ENCODE peak calls at places on chromosomes 7 and 10, in six cellular contexts. U is heart right ventricle, T is upper lobe of right lung, N is DND-41, W is IMR-90, Y is psoas muscle. I is an unnamed sample. For H3K36me3, the result is how much of the 10 kb centered on the place peaks cover.

GRCh38 chr10:14583252-14583651 is 191.4 kb downstream of the FAM107B start:
- DNase-seq in U (no peak), T (no peak), N (no peak), W (no peak), Y (no peak), I (no peak)

GRCh38 chr7:99392659-99393362 is 15.6 kb downstream of the PDAP1 start:
- DNase-seq in U (peak), T (peak), N (no peak), W (no peak), Y (peak), I (peak)

GRCh38 chr10:20890009-20890408 is 7.1 kb downstream of the NEBL start:
- DNase-seq in U (no peak), T (no peak), N (no peak), W (no peak), Y (no peak), I (peak)

GRCh38 chr10:102402512-102402896 is 7.0 kb downstream of the NFKB2 start:
- DNase-seq in U (no peak), T (no peak), N (no peak), W (no peak), Y (no peak), I (no peak)

GRCh38 chr10:88066319-88066718 is 202.9 kb downstream of the PTEN start:
- DNase-seq in U (no peak), T (no peak), N (no peak), W (no peak), Y (no peak), I (no peak)

GRCh38 chr7:27241189-27242045 is 1.2 kb upstream of the EVX1 start:
- DNase-seq in U (no peak), T (peak), N (no peak), W (no peak), Y (no peak), I (no peak)

GRCh38 chr10:69895759-69896158 is 94.1 kb downstream of the COL13A1 start:
- DNase-seq in U (no peak), T (no peak), N (no peak), W (peak), Y (no peak), I (no peak)

GRCh38 chr10:98295401-98295811 is 27.4 kb upstream of the LOXL4 start:
- DNase-seq in U (no peak), T (no peak), N (no peak), W (no peak), Y (no peak), I (no peak)

GRCh38 chr7:114922151-114922651 is 307 bp downstream of the MDFIC start:
- DNase-seq in U (peak), T (peak), N (peak), W (peak), Y (peak), I (peak)

GRCh38 chr10:74977913-74978847 is 133.3 kb upstream of the SAMD8 start:
- DNase-seq in U (no peak), T (no peak), N (peak), W (no peak), Y (no peak), I (no peak)

GRCh38 chr10:13690281-13690825 is 103.6 kb downstream of the PRPF18 start:
- DNase-seq in U (no peak), T (peak), N (no peak), W (no peak), Y (no peak), I (no peak)

GRCh38 chr10:62732841-62733653 is 71.5 kb upstream of the ADO start:
- DNase-seq in U (no peak), T (no peak), N (no peak), W (peak), Y (no peak), I (no peak)

GRCh38 chr7:143490719-143491306 is 13.1 kb downstream of the TAS2R41 start:
- DNase-seq in U (no peak), T (no peak), N (no peak), W (no peak), Y (no peak), I (peak)

GRCh38 chr10:45420453-45421192 is 46.6 kb downstream of the ALOX5 start:
- DNase-seq in U (peak), T (peak), N (peak), W (peak), Y (peak), I (peak)

GRCh38 chr10:106189254-106189653 is 975.3 kb downstream of the SORCS1 start:
- DNase-seq in U (no peak), T (no peak), N (peak), W (no peak), Y (no peak), I (peak)

DNA sequence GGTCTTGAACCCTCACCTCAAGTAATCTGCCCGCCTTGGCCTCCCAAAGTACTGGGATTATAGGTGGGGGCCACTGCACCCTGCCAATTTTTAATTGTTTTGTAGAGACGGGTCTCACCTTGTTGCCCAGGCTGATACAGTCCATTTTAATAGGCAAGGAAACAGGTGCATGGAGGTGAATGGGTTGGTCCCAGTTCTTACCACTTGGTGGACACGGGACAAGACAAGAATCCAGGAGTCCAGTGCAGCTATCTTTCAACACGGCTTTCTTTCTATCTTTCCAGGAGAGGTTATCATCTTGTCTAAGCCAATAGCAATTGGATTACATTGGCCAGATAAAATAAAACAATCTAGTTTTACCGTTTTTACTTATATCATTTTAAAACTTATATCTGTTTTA is 23.8 kb downstream of the TCF7L2 start:
- DNase-seq in U (no peak), T (no peak), N (no peak), W (no peak), Y (no peak), I (no peak)
- H3K36me3 ChIP-seq in U (under half), T (under half), N (under half), W (under half), Y (under half), I (under half)

DNA sequence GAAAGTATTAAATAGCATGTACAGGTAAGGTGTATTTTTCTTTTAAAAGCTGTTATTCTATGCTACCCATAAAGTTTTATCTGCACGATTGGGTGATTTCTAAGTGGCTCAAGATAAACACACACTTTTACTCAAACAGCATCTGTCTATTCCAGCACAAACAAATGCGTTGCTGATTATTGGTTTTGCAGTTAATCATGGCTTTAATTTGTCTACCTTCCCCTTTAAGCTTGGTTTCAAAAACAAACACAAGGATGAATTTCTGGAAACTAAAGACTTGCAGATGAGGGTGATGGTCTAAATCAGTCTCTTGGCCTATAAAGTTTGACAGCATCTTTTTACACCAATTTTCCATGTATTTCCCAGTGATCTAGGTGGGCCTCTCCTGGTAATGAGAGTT is 94.2 kb downstream of the NRP1 start:
- DNase-seq in U (no peak), T (no peak), N (no peak), W (no peak), Y (no peak), I (no peak)
- H3K27ac ChIP-seq in U (no peak), T (no peak), N (no peak), W (no peak), Y (no peak), I (no peak)

DNA sequence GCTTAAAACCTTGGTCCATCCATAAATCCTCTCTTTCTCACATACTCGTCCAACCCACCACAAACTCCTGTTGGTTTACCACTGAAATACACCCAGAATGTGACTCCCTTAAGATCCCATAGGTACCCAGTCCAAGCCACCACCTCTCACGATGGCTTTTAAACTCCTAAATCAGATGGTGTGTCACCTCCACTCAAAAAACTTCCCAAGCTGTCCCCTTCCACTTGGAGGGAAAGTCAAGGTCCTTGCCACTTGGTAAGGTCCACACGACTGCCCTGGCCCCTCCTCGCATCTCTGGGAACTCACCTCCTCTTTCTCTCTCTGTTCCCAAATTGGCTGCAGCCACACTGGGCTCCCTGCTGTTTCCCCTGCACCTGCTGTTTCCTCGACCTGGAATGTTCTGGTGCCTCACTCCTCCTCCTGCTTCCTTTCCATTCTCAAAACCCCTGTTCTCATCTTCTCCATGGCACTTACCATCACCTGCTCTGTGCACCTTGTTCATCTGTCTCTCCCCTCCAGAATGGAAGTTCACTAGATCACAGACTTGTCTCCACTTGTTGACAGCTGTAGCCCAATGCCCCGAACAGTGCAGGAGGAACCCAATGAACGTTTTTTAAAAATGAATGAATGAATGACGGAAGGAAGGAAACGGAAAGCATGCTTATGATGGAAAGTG is 23.0 kb downstream of the ZFAND2A start:
- DNase-seq in U (no peak), T (peak), N (no peak), W (no peak), Y (no peak), I (no peak)
- H3K36me3 ChIP-seq in U (under half), T (under half), N (under half), W (under half), Y (under half), I (under half)

GRCh38 chr7:44380179-44380830 is 54.9 kb upstream of the CAMK2B start:
- DNase-seq in U (no peak), T (no peak), N (no peak), W (no peak), Y (no peak), I (no peak)
- H3K27ac ChIP-seq in U (no peak), T (no peak), N (no peak), W (peak), Y (no peak), I (no peak)

GRCh38 chr10:32039745-32040144 is 16.5 kb downstream of the KIF5B start:
- DNase-seq in U (no peak), T (no peak), N (no peak), W (no peak), Y (no peak), I (no peak)

GRCh38 chr10:32033171-32033570 is 23.1 kb downstream of the KIF5B start:
- DNase-seq in U (no peak), T (no peak), N (no peak), W (no peak), Y (no peak), I (no peak)

GRCh38 chr10:32038777-32039176 is 17.4 kb downstream of the KIF5B start:
- DNase-seq in U (no peak), T (no peak), N (no peak), W (peak), Y (no peak), I (no peak)

GRCh38 chr10:32035038-32035437 is 21.2 kb downstream of the KIF5B start:
- DNase-seq in U (no peak), T (no peak), N (no peak), W (no peak), Y (no peak), I (no peak)

DNA sequence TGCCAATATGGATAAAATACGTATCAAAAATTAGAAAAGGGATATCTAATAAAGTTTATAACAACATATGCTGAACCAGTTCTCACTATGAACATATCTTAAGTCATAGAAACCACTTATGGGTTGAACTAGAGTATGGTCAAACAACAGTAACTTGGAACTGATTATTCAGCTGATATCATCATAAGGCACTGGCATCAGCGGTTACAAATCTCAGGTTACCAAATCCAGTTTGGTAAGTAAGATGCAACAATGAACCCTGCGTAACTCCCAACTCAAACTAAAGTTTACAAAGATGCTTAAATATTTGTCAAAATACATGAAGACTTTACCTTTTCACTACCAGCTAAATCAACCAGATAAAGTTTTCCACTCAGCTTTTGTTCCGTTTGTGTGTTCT is 19.3 kb downstream of the KIF5B start:
- DNase-seq in U (no peak), T (no peak), N (no peak), W (no peak), Y (no peak), I (no peak)
- H3K36me3 ChIP-seq in U (under half), T (half or more), N (half or more), W (under half), Y (half or more), I (half or more)

GRCh38 chr7:33832326-33832725 is 73.0 kb upstream of the BMPER start:
- DNase-seq in U (no peak), T (no peak), N (no peak), W (no peak), Y (peak), I (no peak)
- H3K27ac ChIP-seq in U (no peak), T (no peak), N (no peak), W (no peak), Y (peak), I (no peak)

GRCh38 chr7:73496626-73497025 is 25.5 kb downstream of the BAZ1B start:
- DNase-seq in U (no peak), T (no peak), N (no peak), W (no peak), Y (no peak), I (no peak)
- H3K36me3 ChIP-seq in U (under half), T (half or more), N (half or more), W (half or more), Y (half or more), I (half or more)

DNA sequence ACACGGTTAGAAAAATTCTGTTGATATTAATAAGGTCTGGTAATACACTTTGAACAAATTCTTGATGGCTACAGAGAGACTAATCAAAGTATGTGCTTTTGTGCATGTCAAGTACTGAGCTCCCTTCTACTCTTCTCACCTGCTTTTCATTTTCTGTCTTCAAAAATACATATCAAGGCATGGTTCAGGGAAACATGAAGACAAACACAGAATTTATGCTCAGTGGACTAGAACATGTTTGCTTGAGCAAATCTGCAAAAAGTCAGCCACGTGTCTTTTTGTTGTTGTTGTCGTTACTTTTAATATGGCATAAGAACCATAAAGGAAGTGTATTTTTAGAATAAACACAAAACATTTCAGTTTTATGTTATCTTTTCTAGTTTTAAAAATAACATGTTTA is 21.9 kb downstream of the CDK13 start:
- DNase-seq in U (no peak), T (no peak), N (no peak), W (no peak), Y (no peak), I (no peak)
- H3K27ac ChIP-seq in U (no peak), T (no peak), N (no peak), W (no peak), Y (no peak), I (no peak)

GRCh38 chr10:78042752-78043104 is 9.1 kb downstream of the RPS24 start:
- DNase-seq in U (no peak), T (no peak), N (no peak), W (no peak), Y (no peak), I (no peak)
- H3K36me3 ChIP-seq in U (under half), T (half or more), N (half or more), W (under half), Y (half or more), I (under half)

I was measured in cardiac muscle cell.